ENCODE peak calls at places on chromosome 6, in nine cellular contexts. One of them, this sample, is unnamed.

GRCh38 chr6:54646069-54646468 is 200.5 kb upstream of the FAM83B start:
- DNase-seq in fibroblast of lung: no peak
- DNase-seq in cardiac muscle cell: no peak
- DNase-seq in stomach: no peak
- DNase-seq in HL-60: no peak
- DNase-seq in body of pancreas: no peak
- DNase-seq in right atrium auricular region: no peak
- DNase-seq in CD8-positive, alpha-beta T cell: no peak
- DNase-seq in tibial artery: no peak
- DNase-seq in this sample: no peak

GRCh38 chr6:139778688-139779087 is 404.2 kb upstream of the CITED2 start:
- DNase-seq in fibroblast of lung: peak; percentile 20
- DNase-seq in cardiac muscle cell: peak; percentile 28
- DNase-seq in stomach: no peak
- DNase-seq in HL-60: no peak
- DNase-seq in body of pancreas: no peak
- DNase-seq in right atrium auricular region: no peak
- DNase-seq in CD8-positive, alpha-beta T cell: no peak
- DNase-seq in tibial artery: no peak
- DNase-seq in this sample: no peak

GRCh38 chr6:41887355-41887754 is 7.8 kb downstream of the USP49 start:
- DNase-seq in fibroblast of lung: no peak
- DNase-seq in cardiac muscle cell: no peak
- DNase-seq in stomach: no peak
- DNase-seq in HL-60: no peak
- DNase-seq in body of pancreas: no peak
- DNase-seq in right atrium auricular region: no peak
- DNase-seq in CD8-positive, alpha-beta T cell: no peak
- DNase-seq in tibial artery: no peak
- DNase-seq in this sample: no peak

GRCh38 chr6:130183271-130184222 is 39.2 kb downstream of the SAMD3 start:
- DNase-seq in fibroblast of lung: no peak
- DNase-seq in cardiac muscle cell: peak; percentile 0
- DNase-seq in stomach: no peak
- DNase-seq in HL-60: no peak
- DNase-seq in body of pancreas: no peak
- DNase-seq in right atrium auricular region: no peak
- DNase-seq in CD8-positive, alpha-beta T cell: peak; percentile 30
- DNase-seq in tibial artery: no peak
- DNase-seq in this sample: no peak

GRCh38 chr6:106476326-106477105 is 116.0 kb downstream of the CRYBG1 start:
- DNase-seq in fibroblast of lung: peak; percentile 43
- DNase-seq in cardiac muscle cell: no peak
- DNase-seq in stomach: no peak
- DNase-seq in HL-60: no peak
- DNase-seq in body of pancreas: no peak
- DNase-seq in right atrium auricular region: no peak
- DNase-seq in CD8-positive, alpha-beta T cell: no peak
- DNase-seq in tibial artery: no peak
- DNase-seq in this sample: no peak

GRCh38 chr6:104324305-104324704 is 535.4 kb downstream of the HACE1 start:
- DNase-seq in fibroblast of lung: no peak
- DNase-seq in cardiac muscle cell: no peak
- DNase-seq in stomach: no peak
- DNase-seq in HL-60: no peak
- DNase-seq in body of pancreas: no peak
- DNase-seq in right atrium auricular region: no peak
- DNase-seq in CD8-positive, alpha-beta T cell: no peak
- DNase-seq in tibial artery: no peak
- DNase-seq in this sample: no peak

GRCh38 chr6:111358454-111358853 is 124.6 kb downstream of the REV3L start:
- DNase-seq in fibroblast of lung: no peak
- DNase-seq in cardiac muscle cell: no peak
- DNase-seq in stomach: no peak
- DNase-seq in HL-60: no peak
- DNase-seq in body of pancreas: no peak
- DNase-seq in right atrium auricular region: no peak
- DNase-seq in CD8-positive, alpha-beta T cell: no peak
- DNase-seq in tibial artery: no peak
- DNase-seq in this sample: no peak

GRCh38 chr6:134892362-134892761 is 57.5 kb downstream of the ALDH8A1 start:
- DNase-seq in fibroblast of lung: no peak
- DNase-seq in cardiac muscle cell: no peak
- DNase-seq in stomach: no peak
- DNase-seq in HL-60: no peak
- DNase-seq in body of pancreas: no peak
- DNase-seq in right atrium auricular region: no peak
- DNase-seq in CD8-positive, alpha-beta T cell: no peak
- DNase-seq in tibial artery: no peak
- DNase-seq in this sample: no peak

GRCh38 chr6:11714116-11714797 is 64.3 kb downstream of the ADTRP start:
- DNase-seq in fibroblast of lung: no peak
- DNase-seq in cardiac muscle cell: no peak
- DNase-seq in stomach: no peak
- DNase-seq in HL-60: no peak
- DNase-seq in body of pancreas: no peak
- DNase-seq in right atrium auricular region: no peak
- DNase-seq in CD8-positive, alpha-beta T cell: no peak
- DNase-seq in tibial artery: no peak
- DNase-seq in this sample: no peak

GRCh38 chr6:111724505-111724904 is 118.8 kb upstream of the TRAF3IP2 start:
- DNase-seq in fibroblast of lung: no peak
- DNase-seq in cardiac muscle cell: no peak
- DNase-seq in stomach: no peak
- DNase-seq in HL-60: peak; percentile 3
- DNase-seq in body of pancreas: no peak
- DNase-seq in right atrium auricular region: no peak
- DNase-seq in CD8-positive, alpha-beta T cell: no peak
- DNase-seq in tibial artery: no peak
- DNase-seq in this sample: no peak

GRCh38 chr6:108175176-108175591 is 9.4 kb downstream of the NR2E1 start:
- DNase-seq in fibroblast of lung: no peak
- DNase-seq in cardiac muscle cell: no peak
- DNase-seq in stomach: no peak
- DNase-seq in HL-60: no peak
- DNase-seq in body of pancreas: no peak
- DNase-seq in right atrium auricular region: no peak
- DNase-seq in CD8-positive, alpha-beta T cell: no peak
- DNase-seq in tibial artery: no peak
- DNase-seq in this sample: no peak
- H3K27me3 ChIP-seq in fibroblast of lung: peaks cover 76% of the 10 kb centered on the region
- H3K27me3 ChIP-seq in cardiac muscle cell: peaks cover 100% of the 10 kb centered on the region
- H3K27me3 ChIP-seq in stomach: peaks cover 66% of the 10 kb centered on the region
- H3K27me3 ChIP-seq in HL-60: peaks cover 61% of the 10 kb centered on the region
- H3K27me3 ChIP-seq in body of pancreas: peaks cover 13% of the 10 kb centered on the region
- H3K27me3 ChIP-seq in right atrium auricular region: peaks cover 48% of the 10 kb centered on the region
- H3K27me3 ChIP-seq in CD8-positive, alpha-beta T cell: peaks cover 46% of the 10 kb centered on the region
- H3K27me3 ChIP-seq in tibial artery: peaks cover 91% of the 10 kb centered on the region
- H3K27me3 ChIP-seq in this sample: peaks cover 97% of the 10 kb centered on the region

GRCh38 chr6:138289739-138290138 is 71.4 kb upstream of the PBOV1 start:
- DNase-seq in fibroblast of lung: no peak
- DNase-seq in cardiac muscle cell: peak; percentile 62
- DNase-seq in stomach: peak; percentile 38
- DNase-seq in HL-60: no peak
- DNase-seq in body of pancreas: peak; percentile 48
- DNase-seq in right atrium auricular region: no peak
- DNase-seq in CD8-positive, alpha-beta T cell: no peak
- DNase-seq in tibial artery: no peak
- DNase-seq in this sample: no peak
- TF ChIP-seq CTCF in fibroblast of lung: no peak
- TF ChIP-seq CTCF in cardiac muscle cell: peak; percentile 5
- TF ChIP-seq CTCF in stomach: no peak
- TF ChIP-seq CTCF in HL-60: no peak
- TF ChIP-seq CTCF in body of pancreas: no peak
- TF ChIP-seq CTCF in right atrium auricular region: peak; percentile 34
- TF ChIP-seq CTCF in CD8-positive, alpha-beta T cell: no peak
- TF ChIP-seq CTCF in tibial artery: no peak
- TF ChIP-seq CTCF in this sample: no peak

GRCh38 chr6:99591673-99592364 is 14.8 kb upstream of the PRDM13 start:
- DNase-seq in fibroblast of lung: no peak
- DNase-seq in cardiac muscle cell: no peak
- DNase-seq in stomach: no peak
- DNase-seq in HL-60: no peak
- DNase-seq in body of pancreas: no peak
- DNase-seq in right atrium auricular region: no peak
- DNase-seq in CD8-positive, alpha-beta T cell: no peak
- DNase-seq in tibial artery: no peak
- DNase-seq in this sample: no peak

GRCh38 chr6:99592900-99593299 is 13.7 kb upstream of the PRDM13 start:
- DNase-seq in fibroblast of lung: no peak
- DNase-seq in cardiac muscle cell: no peak
- DNase-seq in stomach: no peak
- DNase-seq in HL-60: peak; percentile 46
- DNase-seq in body of pancreas: no peak
- DNase-seq in right atrium auricular region: no peak
- DNase-seq in CD8-positive, alpha-beta T cell: no peak
- DNase-seq in tibial artery: no peak
- DNase-seq in this sample: no peak

GRCh38 chr6:99589290-99589672 is 17.4 kb upstream of the PRDM13 start:
- DNase-seq in fibroblast of lung: no peak
- DNase-seq in cardiac muscle cell: no peak
- DNase-seq in stomach: no peak
- DNase-seq in HL-60: no peak
- DNase-seq in body of pancreas: no peak
- DNase-seq in right atrium auricular region: no peak
- DNase-seq in CD8-positive, alpha-beta T cell: no peak
- DNase-seq in tibial artery: no peak
- DNase-seq in this sample: no peak

GRCh38 chr6:99589907-99590493 is 16.6 kb upstream of the PRDM13 start:
- DNase-seq in fibroblast of lung: no peak
- DNase-seq in cardiac muscle cell: no peak
- DNase-seq in stomach: no peak
- DNase-seq in HL-60: no peak
- DNase-seq in body of pancreas: no peak
- DNase-seq in right atrium auricular region: no peak
- DNase-seq in CD8-positive, alpha-beta T cell: no peak
- DNase-seq in tibial artery: no peak
- DNase-seq in this sample: no peak

DNA sequence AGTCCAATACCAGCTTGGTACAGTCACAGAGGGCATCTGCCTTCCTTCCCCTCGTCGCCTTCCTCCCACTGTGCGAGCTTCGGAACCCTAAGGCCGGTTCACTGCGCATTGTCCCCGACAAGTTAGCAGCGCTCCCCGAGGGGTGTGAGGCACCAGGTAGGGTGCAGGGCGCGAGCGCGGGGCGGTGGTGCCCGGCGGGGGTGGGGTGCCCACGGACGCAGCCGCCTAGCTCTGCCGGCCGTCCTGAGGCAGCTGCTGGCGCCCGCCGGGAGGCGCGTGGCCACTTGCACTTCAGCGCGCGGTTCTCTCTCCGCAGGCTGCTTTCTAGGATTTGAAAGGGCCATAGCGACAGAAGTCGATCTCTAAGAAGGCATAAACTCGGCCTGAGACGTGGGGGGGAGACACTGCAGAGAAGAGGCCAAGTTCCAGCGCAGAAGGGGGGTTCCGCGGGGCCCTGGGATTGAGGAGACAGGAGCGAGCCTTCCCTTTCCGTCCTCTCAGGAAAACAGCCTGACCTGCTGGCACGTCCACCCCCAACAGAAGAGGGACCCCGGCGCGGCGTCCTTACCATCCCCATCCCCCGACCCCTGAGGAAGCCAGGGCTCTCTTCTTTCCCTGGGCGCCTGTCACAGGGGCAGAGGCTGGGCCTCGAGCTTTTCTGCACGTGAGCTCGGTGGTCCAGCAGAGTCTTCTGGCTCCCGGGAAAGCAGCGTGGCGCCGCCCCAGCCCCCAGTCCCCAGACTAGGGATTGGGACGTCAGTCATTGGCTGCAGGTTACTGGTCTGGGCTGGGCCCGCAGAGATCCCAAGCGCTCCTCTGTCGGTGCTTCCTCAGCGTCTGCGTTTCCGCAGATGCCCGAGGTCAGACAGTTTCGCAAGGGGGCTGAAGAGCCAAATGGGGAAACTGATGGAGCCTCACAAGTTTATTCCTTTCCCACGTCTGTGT is 15.6 kb upstream of the PRDM13 start:
- DNase-seq in fibroblast of lung: no peak
- DNase-seq in cardiac muscle cell: no peak
- DNase-seq in stomach: no peak
- DNase-seq in HL-60: peak; percentile 28
- DNase-seq in body of pancreas: no peak
- DNase-seq in right atrium auricular region: no peak
- DNase-seq in CD8-positive, alpha-beta T cell: no peak
- DNase-seq in tibial artery: no peak
- DNase-seq in this sample: no peak
- H3K27me3 ChIP-seq in fibroblast of lung: peaks cover 34% of the 10 kb centered on the region
- H3K27me3 ChIP-seq in cardiac muscle cell: peaks cover 100% of the 10 kb centered on the region
- H3K27me3 ChIP-seq in stomach: peaks cover 66% of the 10 kb centered on the region
- H3K27me3 ChIP-seq in HL-60: peaks cover 15% of the 10 kb centered on the region
- H3K27me3 ChIP-seq in body of pancreas: peaks cover 34% of the 10 kb centered on the region
- H3K27me3 ChIP-seq in right atrium auricular region: peaks cover 38% of the 10 kb centered on the region
- H3K27me3 ChIP-seq in CD8-positive, alpha-beta T cell: peaks cover 35% of the 10 kb centered on the region
- H3K27me3 ChIP-seq in tibial artery: peaks cover 65% of the 10 kb centered on the region
- H3K27me3 ChIP-seq in this sample: peaks cover 82% of the 10 kb centered on the region

GRCh38 chr6:13383280-13384163 is 55.2 kb upstream of the TBC1D7 start:
- DNase-seq in fibroblast of lung: peak; percentile 68
- DNase-seq in cardiac muscle cell: no peak
- DNase-seq in stomach: no peak
- DNase-seq in HL-60: no peak
- DNase-seq in body of pancreas: peak; percentile 58
- DNase-seq in right atrium auricular region: no peak
- DNase-seq in CD8-positive, alpha-beta T cell: no peak
- DNase-seq in tibial artery: no peak
- DNase-seq in this sample: no peak
- TF ChIP-seq CTCF in fibroblast of lung: peak; percentile 30
- TF ChIP-seq CTCF in cardiac muscle cell: no peak
- TF ChIP-seq CTCF in stomach: no peak
- TF ChIP-seq CTCF in HL-60: no peak
- TF ChIP-seq CTCF in body of pancreas: no peak
- TF ChIP-seq CTCF in right atrium auricular region: peak; percentile 43
- TF ChIP-seq CTCF in CD8-positive, alpha-beta T cell: no peak
- TF ChIP-seq CTCF in tibial artery: no peak
- TF ChIP-seq CTCF in this sample: no peak

GRCh38 chr6:32862725-32863124 is 8.7 kb downstream of the PSMB9 start:
- DNase-seq in fibroblast of lung: no peak
- DNase-seq in cardiac muscle cell: no peak
- DNase-seq in stomach: no peak
- DNase-seq in HL-60: no peak
- DNase-seq in body of pancreas: no peak
- DNase-seq in right atrium auricular region: no peak
- DNase-seq in CD8-positive, alpha-beta T cell: no peak
- DNase-seq in tibial artery: no peak
- DNase-seq in this sample: no peak

GRCh38 chr6:32867022-32867477 is 13.1 kb downstream of the PSMB9 start:
- DNase-seq in fibroblast of lung: no peak
- DNase-seq in cardiac muscle cell: no peak
- DNase-seq in stomach: no peak
- DNase-seq in HL-60: peak; percentile 63
- DNase-seq in body of pancreas: no peak
- DNase-seq in right atrium auricular region: no peak
- DNase-seq in CD8-positive, alpha-beta T cell: no peak
- DNase-seq in tibial artery: no peak
- DNase-seq in this sample: no peak

GRCh38 chr6:32868257-32868788 is 14.3 kb downstream of the PSMB9 start:
- DNase-seq in fibroblast of lung: peak; percentile 77
- DNase-seq in cardiac muscle cell: peak; percentile 80
- DNase-seq in stomach: peak; percentile 86
- DNase-seq in HL-60: peak; percentile 72
- DNase-seq in body of pancreas: peak; percentile 86
- DNase-seq in right atrium auricular region: peak; percentile 81
- DNase-seq in CD8-positive, alpha-beta T cell: peak; percentile 83
- DNase-seq in tibial artery: peak; percentile 71
- DNase-seq in this sample: peak; percentile 90

GRCh38 chr6:32865724-32866443 is 11.9 kb downstream of the PSMB9 start:
- DNase-seq in fibroblast of lung: no peak
- DNase-seq in cardiac muscle cell: no peak
- DNase-seq in stomach: no peak
- DNase-seq in HL-60: no peak
- DNase-seq in body of pancreas: no peak
- DNase-seq in right atrium auricular region: no peak
- DNase-seq in CD8-positive, alpha-beta T cell: no peak
- DNase-seq in tibial artery: no peak
- DNase-seq in this sample: no peak

GRCh38 chr6:32867559-32868256 is 13.7 kb downstream of the PSMB9 start:
- DNase-seq in fibroblast of lung: no peak
- DNase-seq in cardiac muscle cell: no peak
- DNase-seq in stomach: no peak
- DNase-seq in HL-60: no peak
- DNase-seq in body of pancreas: no peak
- DNase-seq in right atrium auricular region: no peak
- DNase-seq in CD8-positive, alpha-beta T cell: no peak
- DNase-seq in tibial artery: no peak
- DNase-seq in this sample: no peak
- H3K27me3 ChIP-seq in fibroblast of lung: peaks cover 6% of the 10 kb centered on the region
- H3K27me3 ChIP-seq in cardiac muscle cell: peaks cover 42% of the 10 kb centered on the region
- H3K27me3 ChIP-seq in stomach: no peaks in the 10 kb centered on the region
- H3K27me3 ChIP-seq in HL-60: no peaks in the 10 kb centered on the region
- H3K27me3 ChIP-seq in body of pancreas: no peaks in the 10 kb centered on the region
- H3K27me3 ChIP-seq in right atrium auricular region: no peaks in the 10 kb centered on the region
- H3K27me3 ChIP-seq in CD8-positive, alpha-beta T cell: no peaks in the 10 kb centered on the region
- H3K27me3 ChIP-seq in tibial artery: peaks cover 8% of the 10 kb centered on the region
- H3K27me3 ChIP-seq in this sample: no peaks in the 10 kb centered on the region

This sample was measured in CD4-positive, alpha-beta T cell.